ENCODE peak calls at places on chromosomes 11 and 22, in five cellular contexts. One of them, this sample, is unnamed. For H3K4me1, the result is how much of the 10 kb centered on the place peaks cover.

GRCh38 chr11:133157180-133157579 is 375.1 kb downstream of the OPCML start:
- ATAC-seq in K562: no peak
- ATAC-seq in Panc1: no peak
- ATAC-seq in upper lobe of left lung: no peak
- ATAC-seq in HCT116: no peak
- ATAC-seq in this sample: no peak

GRCh38 chr11:70729949-70730348 is 331.6 kb downstream of the CTTN start:
- ATAC-seq in K562: no peak
- ATAC-seq in Panc1: no peak
- ATAC-seq in upper lobe of left lung: no peak
- ATAC-seq in HCT116: no peak
- ATAC-seq in this sample: no peak

GRCh38 chr11:64543818-64544217 is 47.2 kb upstream of the SLC22A12 start:
- ATAC-seq in K562: no peak
- ATAC-seq in Panc1: no peak
- ATAC-seq in upper lobe of left lung: no peak
- ATAC-seq in HCT116: no peak
- ATAC-seq in this sample: no peak

GRCh38 chr11:86192858-86193257 is 51.7 kb upstream of the EED start:
- ATAC-seq in K562: peak
- ATAC-seq in Panc1: no peak
- ATAC-seq in upper lobe of left lung: no peak
- ATAC-seq in HCT116: peak
- ATAC-seq in this sample: peak

GRCh38 chr11:1997755-1998154 is at the start of gene H19:
- ATAC-seq in K562: peak
- ATAC-seq in Panc1: peak
- ATAC-seq in upper lobe of left lung: peak
- ATAC-seq in HCT116: peak
- ATAC-seq in this sample: peak

GRCh38 chr11:72317982-72318381 is 74.0 kb upstream of the PHOX2A start:
- ATAC-seq in K562: no peak
- ATAC-seq in Panc1: no peak
- ATAC-seq in upper lobe of left lung: no peak
- ATAC-seq in HCT116: no peak
- ATAC-seq in this sample: no peak

GRCh38 chr22:45157907-45158306 is 5.8 kb upstream of the NUP50 start:
- ATAC-seq in K562: no peak
- ATAC-seq in Panc1: no peak
- ATAC-seq in upper lobe of left lung: no peak
- ATAC-seq in HCT116: no peak
- ATAC-seq in this sample: no peak

GRCh38 chr11:9017773-9018172 is 14.0 kb upstream of the NRIP3 start:
- ATAC-seq in K562: no peak
- ATAC-seq in Panc1: no peak
- ATAC-seq in upper lobe of left lung: peak
- ATAC-seq in HCT116: no peak
- ATAC-seq in this sample: peak

GRCh38 chr11:35165416-35166368 is 26.7 kb downstream of the CD44 start:
- ATAC-seq in K562: no peak
- ATAC-seq in Panc1: peak
- ATAC-seq in upper lobe of left lung: peak
- ATAC-seq in HCT116: peak
- ATAC-seq in this sample: peak

GRCh38 chr11:35463211-35463810 is 44.0 kb upstream of the SLC1A2 start:
- ATAC-seq in K562: no peak
- ATAC-seq in Panc1: no peak
- ATAC-seq in upper lobe of left lung: no peak
- ATAC-seq in HCT116: no peak
- ATAC-seq in this sample: no peak

GRCh38 chr11:65658174-65659021 is 4.3 kb downstream of the RELA start:
- ATAC-seq in K562: no peak
- ATAC-seq in Panc1: no peak
- ATAC-seq in upper lobe of left lung: no peak
- ATAC-seq in HCT116: no peak
- ATAC-seq in this sample: no peak

GRCh38 chr22:42959472-42960145 is 55.3 kb downstream of the PACSIN2 start:
- ATAC-seq in K562: peak
- ATAC-seq in Panc1: peak
- ATAC-seq in upper lobe of left lung: peak
- ATAC-seq in HCT116: peak
- ATAC-seq in this sample: peak
- H3K4me1 ChIP-seq in K562: under half
- H3K4me1 ChIP-seq in Panc1: under half
- H3K4me1 ChIP-seq in upper lobe of left lung: half or more
- H3K4me1 ChIP-seq in HCT116: half or more
- H3K4me1 ChIP-seq in this sample: under half

GRCh38 chr11:12862761-12863469 is 146.2 kb upstream of the RASSF10 start:
- ATAC-seq in K562: no peak
- ATAC-seq in Panc1: no peak
- ATAC-seq in upper lobe of left lung: peak
- ATAC-seq in HCT116: no peak
- ATAC-seq in this sample: peak

GRCh38 chr11:12865871-12866595 is 143.1 kb upstream of the RASSF10 start:
- ATAC-seq in K562: no peak
- ATAC-seq in Panc1: no peak
- ATAC-seq in upper lobe of left lung: no peak
- ATAC-seq in HCT116: no peak
- ATAC-seq in this sample: no peak

GRCh38 chr11:12867531-12867930 is 141.6 kb upstream of the RASSF10 start:
- ATAC-seq in K562: peak
- ATAC-seq in Panc1: no peak
- ATAC-seq in upper lobe of left lung: no peak
- ATAC-seq in HCT116: no peak
- ATAC-seq in this sample: no peak

GRCh38 chr11:12863605-12864121 is 145.5 kb upstream of the RASSF10 start:
- ATAC-seq in K562: no peak
- ATAC-seq in Panc1: no peak
- ATAC-seq in upper lobe of left lung: no peak
- ATAC-seq in HCT116: no peak
- ATAC-seq in this sample: no peak

GRCh38 chr11:12864316-12865156 is 144.6 kb upstream of the RASSF10 start:
- ATAC-seq in K562: no peak
- ATAC-seq in Panc1: no peak
- ATAC-seq in upper lobe of left lung: peak
- ATAC-seq in HCT116: no peak
- ATAC-seq in this sample: peak
- TF ChIP-seq POLR2AphosphoS5 in K562: no peak
- TF ChIP-seq POLR2AphosphoS5 in Panc1: no peak
- TF ChIP-seq POLR2AphosphoS5 in upper lobe of left lung: no peak
- TF ChIP-seq POLR2AphosphoS5 in HCT116: no peak
- TF ChIP-seq POLR2AphosphoS5 in this sample: peak

DNA sequence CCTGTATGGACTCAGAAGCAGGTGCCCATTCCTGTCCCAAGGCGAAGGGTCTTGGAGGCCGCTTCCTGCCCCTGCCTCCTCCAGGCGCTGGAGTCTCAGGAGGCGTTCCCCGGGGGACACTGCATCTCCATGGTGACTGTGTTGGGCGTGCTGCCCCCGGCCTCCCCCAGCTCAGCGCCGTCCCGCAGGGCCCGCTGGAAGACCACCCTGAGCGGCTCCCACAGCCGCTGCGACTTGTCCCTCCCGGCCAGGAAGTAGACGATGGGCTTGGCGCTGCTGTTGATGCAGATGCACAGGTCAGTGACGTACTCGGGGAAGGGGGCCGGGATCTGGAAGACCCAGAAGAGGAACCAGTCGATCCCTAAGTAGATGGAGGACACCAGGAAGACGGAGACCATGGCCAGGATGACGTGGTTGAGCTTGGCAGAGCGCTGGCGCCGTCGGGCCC is 7.8 kb downstream of the MRGPRF start:
- ATAC-seq in K562: no peak
- ATAC-seq in Panc1: no peak
- ATAC-seq in upper lobe of left lung: no peak
- ATAC-seq in HCT116: no peak
- ATAC-seq in this sample: no peak
- H3K4me1 ChIP-seq in K562: under half
- H3K4me1 ChIP-seq in Panc1: under half
- H3K4me1 ChIP-seq in upper lobe of left lung: under half
- H3K4me1 ChIP-seq in HCT116: under half
- H3K4me1 ChIP-seq in this sample: half or more

GRCh38 chr11:47417712-47418111 is 8.5 kb downstream of the PSMC3 start:
- ATAC-seq in K562: peak
- ATAC-seq in Panc1: no peak
- ATAC-seq in upper lobe of left lung: no peak
- ATAC-seq in HCT116: no peak
- ATAC-seq in this sample: no peak
- TF ChIP-seq POLR2AphosphoS5 in K562: no peak
- TF ChIP-seq POLR2AphosphoS5 in Panc1: no peak
- TF ChIP-seq POLR2AphosphoS5 in upper lobe of left lung: no peak
- TF ChIP-seq POLR2AphosphoS5 in HCT116: no peak
- TF ChIP-seq POLR2AphosphoS5 in this sample: no peak

GRCh38 chr22:33188316-33188715 is 130.1 kb upstream of the SYN3 start:
- ATAC-seq in K562: no peak
- ATAC-seq in Panc1: no peak
- ATAC-seq in upper lobe of left lung: no peak
- ATAC-seq in HCT116: no peak
- ATAC-seq in this sample: no peak
- H3K4me1 ChIP-seq in K562: under half
- H3K4me1 ChIP-seq in Panc1: under half
- H3K4me1 ChIP-seq in upper lobe of left lung: under half
- H3K4me1 ChIP-seq in HCT116: under half
- H3K4me1 ChIP-seq in this sample: under half

GRCh38 chr11:95282337-95282751 is 51.3 kb upstream of the SESN3 start:
- ATAC-seq in K562: no peak
- ATAC-seq in Panc1: no peak
- ATAC-seq in upper lobe of left lung: peak
- ATAC-seq in HCT116: no peak
- ATAC-seq in this sample: peak
- TF ChIP-seq POLR2AphosphoS5 in K562: no peak
- TF ChIP-seq POLR2AphosphoS5 in Panc1: no peak
- TF ChIP-seq POLR2AphosphoS5 in upper lobe of left lung: no peak
- TF ChIP-seq POLR2AphosphoS5 in HCT116: no peak
- TF ChIP-seq POLR2AphosphoS5 in this sample: peak

This sample was measured in gastroesophageal sphincter.